ENCODE peak calls at places on chromosome 2, in seven cellular contexts. S is HL-60; H is germinal center; X is stimulated activated CD8-positive, alpha-beta memory T cell treated with anti-CD3 and anti-CD28 coated beads, Interleukin-2, amount 100 ng/mL, for 1 hour; J is HT-29; V is activated CD4-positive, CD25-positive, alpha-beta regulatory T cell treated with anti-CD3 and anti-CD28 coated beads, Interleukin-2, amount 50 U/mL, for 16 hours; R is NCI-H1092. F is an unnamed sample.

GRCh38 chr2:216799873-216800421 is 59.9 kb downstream of the TNP1 start:
- DNase-seq in S (no peak), H (no peak), X (no peak), J (no peak), V (no peak), R (no peak), F (no peak)

GRCh38 chr2:221334466-221334865 is 237.6 kb downstream of the EPHA4 start:
- DNase-seq in S (no peak), H (no peak), X (no peak), J (no peak), V (no peak), R (no peak), F (no peak)

GRCh38 chr2:232039086-232039485 is 77.6 kb downstream of the DIS3L2 start:
- DNase-seq in S (no peak), H (no peak), X (no peak), J (no peak), V (no peak), R (no peak), F (no peak)

GRCh38 chr2:200021449-200022114 is 66.2 kb downstream of the MAIP1 start:
- DNase-seq in S (no peak), H (no peak), X (no peak), J (no peak), V (no peak), R (no peak), F (no peak)

GRCh38 chr2:52264488-52264887 is 1232.6 kb upstream of the NRXN1 start:
- DNase-seq in S (no peak), H (no peak), X (no peak), J (no peak), V (no peak), R (peak), F (no peak)

GRCh38 chr2:98212291-98212690 is 125.3 kb downstream of the VWA3B start:
- DNase-seq in S (no peak), H (no peak), X (no peak), J (no peak), V (no peak), R (no peak), F (no peak)

GRCh38 chr2:97688062-97688827 is 18.7 kb downstream of the C2orf92 start:
- DNase-seq in S (no peak), H (no peak), X (no peak), J (peak), V (no peak), R (no peak), F (no peak)

GRCh38 chr2:134359367-134360081 is 105.7 kb downstream of the MGAT5 start:
- DNase-seq in S (no peak), H (no peak), X (no peak), J (peak), V (no peak), R (peak), F (no peak)

GRCh38 chr2:136191041-136191440 is 73.1 kb upstream of the CXCR4 start:
- DNase-seq in S (no peak), H (no peak), X (no peak), J (no peak), V (no peak), R (no peak), F (no peak)

F was measured in central memory CD8-positive, alpha-beta T cell.